ENCODE peak calls at places on chromosomes 16 and 17, in nine cellular contexts. One of them, this sample, is unnamed.

GRCh38 chr16:9885876-9886275 is 296.4 kb downstream of the GRIN2A start:
- DNase-seq in heart right ventricle: no peak
- DNase-seq in body of pancreas: no peak
- DNase-seq in mammary epithelial cell: peak
- DNase-seq in sigmoid colon: no peak
- DNase-seq in left ventricle myocardium inferior: no peak
- DNase-seq in tibial nerve: no peak
- DNase-seq in HL-60: no peak
- DNase-seq in fibroblast of lung: no peak
- DNase-seq in this sample: no peak

GRCh38 chr17:17780941-17781590 is 55.7 kb downstream of the SREBF1 start:
- DNase-seq in sigmoid colon: peak
- DNase-seq in heart right ventricle: no peak
- DNase-seq in tibial nerve: no peak
- DNase-seq in mammary epithelial cell: no peak
- DNase-seq in left ventricle myocardium inferior: no peak
- DNase-seq in fibroblast of lung: peak
- DNase-seq in body of pancreas: no peak
- DNase-seq in HL-60: no peak
- DNase-seq in this sample: peak

GRCh38 chr17:20307325-20307910 is 159.9 kb downstream of the LGALS9B start:
- DNase-seq in mammary epithelial cell: no peak
- DNase-seq in fibroblast of lung: no peak
- DNase-seq in HL-60: peak
- DNase-seq in body of pancreas: no peak
- DNase-seq in tibial nerve: no peak
- DNase-seq in left ventricle myocardium inferior: no peak
- DNase-seq in heart right ventricle: no peak
- DNase-seq in sigmoid colon: no peak
- DNase-seq in this sample: no peak

GRCh38 chr16:931651-932500 is 38.9 kb downstream of the LMF1 start:
- DNase-seq in body of pancreas: no peak
- DNase-seq in sigmoid colon: no peak
- DNase-seq in mammary epithelial cell: no peak
- DNase-seq in HL-60: no peak
- DNase-seq in fibroblast of lung: no peak
- DNase-seq in left ventricle myocardium inferior: no peak
- DNase-seq in heart right ventricle: no peak
- DNase-seq in tibial nerve: no peak
- DNase-seq in this sample: no peak

GRCh38 chr17:29590979-29591736 is 1.7 kb upstream of the GIT1 start:
- DNase-seq in heart right ventricle: peak
- DNase-seq in HL-60: no peak
- DNase-seq in left ventricle myocardium inferior: no peak
- DNase-seq in mammary epithelial cell: no peak
- DNase-seq in sigmoid colon: peak
- DNase-seq in tibial nerve: peak
- DNase-seq in fibroblast of lung: peak
- DNase-seq in body of pancreas: peak
- DNase-seq in this sample: no peak

GRCh38 chr16:78291642-78292041 is 192.2 kb downstream of the WWOX start:
- DNase-seq in mammary epithelial cell: no peak
- DNase-seq in sigmoid colon: no peak
- DNase-seq in body of pancreas: peak
- DNase-seq in heart right ventricle: no peak
- DNase-seq in fibroblast of lung: no peak
- DNase-seq in left ventricle myocardium inferior: peak
- DNase-seq in tibial nerve: no peak
- DNase-seq in HL-60: no peak
- DNase-seq in this sample: no peak

GRCh38 chr17:47257651-47258339 is 4.2 kb downstream of the ITGB3 start:
- DNase-seq in mammary epithelial cell: peak
- DNase-seq in fibroblast of lung: peak
- DNase-seq in tibial nerve: no peak
- DNase-seq in body of pancreas: no peak
- DNase-seq in HL-60: no peak
- DNase-seq in heart right ventricle: no peak
- DNase-seq in left ventricle myocardium inferior: no peak
- DNase-seq in sigmoid colon: no peak
- DNase-seq in this sample: peak

GRCh38 chr16:25366078-25366477 is 108.4 kb upstream of the ZKSCAN2 start:
- DNase-seq in left ventricle myocardium inferior: no peak
- DNase-seq in body of pancreas: no peak
- DNase-seq in tibial nerve: no peak
- DNase-seq in fibroblast of lung: no peak
- DNase-seq in heart right ventricle: no peak
- DNase-seq in HL-60: peak
- DNase-seq in mammary epithelial cell: no peak
- DNase-seq in sigmoid colon: no peak
- DNase-seq in this sample: no peak

GRCh38 chr17:59365383-59365981 is 34.0 kb downstream of the YPEL2 start:
- DNase-seq in fibroblast of lung: no peak
- DNase-seq in mammary epithelial cell: no peak
- DNase-seq in body of pancreas: no peak
- DNase-seq in sigmoid colon: peak
- DNase-seq in heart right ventricle: no peak
- DNase-seq in tibial nerve: no peak
- DNase-seq in left ventricle myocardium inferior: no peak
- DNase-seq in HL-60: no peak
- DNase-seq in this sample: peak

GRCh38 chr17:28737770-28738679 is 5.8 kb upstream of the TRAF4 start:
- DNase-seq in fibroblast of lung: no peak
- DNase-seq in sigmoid colon: no peak
- DNase-seq in HL-60: no peak
- DNase-seq in heart right ventricle: no peak
- DNase-seq in left ventricle myocardium inferior: no peak
- DNase-seq in body of pancreas: no peak
- DNase-seq in mammary epithelial cell: no peak
- DNase-seq in tibial nerve: no peak
- DNase-seq in this sample: no peak

DNA sequence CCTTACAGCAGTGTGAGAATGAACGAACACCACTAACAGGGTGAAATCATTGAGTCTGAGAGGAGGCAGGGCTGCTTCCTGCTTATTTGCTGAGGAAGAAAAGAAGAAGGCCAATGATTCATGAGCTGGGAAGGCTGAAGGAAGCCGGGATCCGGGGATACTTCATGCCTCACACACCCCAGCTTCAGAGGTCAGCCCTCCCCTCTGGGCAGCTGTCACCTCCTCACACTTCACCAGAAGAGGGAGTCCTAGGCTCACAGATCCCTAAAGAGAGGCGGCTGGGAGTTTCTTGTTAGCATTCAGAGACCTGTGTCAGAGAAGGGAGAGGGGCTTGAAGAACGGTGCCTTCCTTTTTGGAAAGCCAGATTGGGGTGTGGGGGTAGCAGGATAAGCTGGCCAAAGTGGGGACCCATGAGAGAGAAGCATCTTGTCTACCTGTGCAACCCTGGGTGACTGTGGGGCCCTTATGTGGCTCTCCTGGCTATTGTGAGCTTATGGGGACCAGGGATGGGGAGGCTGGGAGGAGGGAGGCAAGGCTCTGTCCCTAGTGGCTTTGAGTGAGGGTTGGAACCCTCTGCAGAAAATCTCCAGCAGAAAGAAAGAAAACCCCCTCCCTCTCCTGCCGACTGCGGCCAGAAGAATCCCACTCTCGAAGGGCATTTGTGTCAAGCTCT is 94.6 kb downstream of the RGS9 start:
- DNase-seq in heart right ventricle: no peak
- DNase-seq in tibial nerve: peak
- DNase-seq in body of pancreas: peak
- DNase-seq in mammary epithelial cell: peak
- DNase-seq in sigmoid colon: no peak
- DNase-seq in left ventricle myocardium inferior: no peak
- DNase-seq in HL-60: peak
- DNase-seq in fibroblast of lung: peak
- DNase-seq in this sample: peak
- TF ChIP-seq CTCF in heart right ventricle: peak
- TF ChIP-seq CTCF in tibial nerve: peak
- TF ChIP-seq CTCF in body of pancreas: peak
- TF ChIP-seq CTCF in mammary epithelial cell: peak
- TF ChIP-seq CTCF in sigmoid colon: peak
- TF ChIP-seq CTCF in left ventricle myocardium inferior: peak
- TF ChIP-seq CTCF in HL-60: peak
- TF ChIP-seq CTCF in fibroblast of lung: peak
- TF ChIP-seq CTCF in this sample: peak

GRCh38 chr16:84369105-84369504 is 767 bp downstream of the ATP2C2 start:
- DNase-seq in mammary epithelial cell: no peak
- DNase-seq in body of pancreas: no peak
- DNase-seq in fibroblast of lung: no peak
- DNase-seq in heart right ventricle: no peak
- DNase-seq in sigmoid colon: no peak
- DNase-seq in tibial nerve: no peak
- DNase-seq in HL-60: no peak
- DNase-seq in left ventricle myocardium inferior: no peak
- DNase-seq in this sample: no peak

GRCh38 chr16:84367297-84367680 is 1.0 kb upstream of the ATP2C2 start:
- DNase-seq in heart right ventricle: no peak
- DNase-seq in mammary epithelial cell: no peak
- DNase-seq in fibroblast of lung: no peak
- DNase-seq in body of pancreas: no peak
- DNase-seq in tibial nerve: no peak
- DNase-seq in sigmoid colon: no peak
- DNase-seq in HL-60: no peak
- DNase-seq in left ventricle myocardium inferior: no peak
- DNase-seq in this sample: no peak

GRCh38 chr16:84368327-84368996 is at the start of gene ATP2C2:
- DNase-seq in HL-60: no peak
- DNase-seq in sigmoid colon: no peak
- DNase-seq in tibial nerve: no peak
- DNase-seq in fibroblast of lung: no peak
- DNase-seq in heart right ventricle: no peak
- DNase-seq in body of pancreas: peak
- DNase-seq in mammary epithelial cell: peak
- DNase-seq in left ventricle myocardium inferior: no peak
- DNase-seq in this sample: no peak

GRCh38 chr16:84366208-84366607 is 2.1 kb upstream of the ATP2C2 start:
- DNase-seq in HL-60: no peak
- DNase-seq in heart right ventricle: no peak
- DNase-seq in fibroblast of lung: no peak
- DNase-seq in sigmoid colon: no peak
- DNase-seq in mammary epithelial cell: no peak
- DNase-seq in left ventricle myocardium inferior: no peak
- DNase-seq in body of pancreas: no peak
- DNase-seq in tibial nerve: no peak
- DNase-seq in this sample: no peak

DNA sequence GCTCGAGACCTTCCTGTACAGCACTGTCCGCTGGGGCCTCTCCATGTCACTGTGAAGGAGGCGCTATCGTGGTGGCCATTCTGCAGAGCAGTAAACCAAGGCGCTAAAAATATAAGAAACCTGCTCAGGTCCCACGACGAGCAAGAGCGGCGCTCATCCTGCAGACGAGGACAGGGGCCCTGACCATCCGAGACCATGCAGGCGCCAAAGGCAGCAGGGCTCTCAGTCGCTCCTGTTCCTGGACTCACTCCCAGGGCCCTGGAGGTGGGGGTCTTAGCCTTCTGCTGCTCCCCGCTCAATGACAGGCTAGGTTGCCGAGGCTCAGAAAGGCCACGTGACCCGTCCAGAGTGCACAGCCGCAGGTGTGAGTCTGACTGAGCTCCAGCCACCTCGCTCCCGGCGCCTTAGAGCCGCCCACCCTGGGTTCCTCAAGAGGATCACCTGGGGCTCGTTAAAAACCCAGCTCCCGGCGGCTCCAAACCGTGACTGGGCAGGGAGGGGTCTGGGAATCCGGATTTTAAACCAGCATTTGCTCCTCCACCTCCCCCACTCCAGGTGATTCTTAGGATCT is 503 bp upstream of the ATP2C2 start:
- DNase-seq in HL-60: no peak
- DNase-seq in heart right ventricle: no peak
- DNase-seq in sigmoid colon: no peak
- DNase-seq in mammary epithelial cell: peak
- DNase-seq in left ventricle myocardium inferior: no peak
- DNase-seq in body of pancreas: peak
- DNase-seq in tibial nerve: no peak
- DNase-seq in fibroblast of lung: no peak
- DNase-seq in this sample: no peak
- H3K4me3 ChIP-seq in HL-60: no peak
- H3K4me3 ChIP-seq in heart right ventricle: peak
- H3K4me3 ChIP-seq in sigmoid colon: no peak
- H3K4me3 ChIP-seq in mammary epithelial cell: no peak
- H3K4me3 ChIP-seq in left ventricle myocardium inferior: peak
- H3K4me3 ChIP-seq in body of pancreas: no peak
- H3K4me3 ChIP-seq in tibial nerve: peak
- H3K4me3 ChIP-seq in fibroblast of lung: no peak
- H3K4me3 ChIP-seq in this sample: no peak

GRCh38 chr16:84312783-84313382 is 18.2 kb downstream of the WFDC1 start:
- DNase-seq in left ventricle myocardium inferior: no peak
- DNase-seq in tibial nerve: no peak
- DNase-seq in sigmoid colon: peak
- DNase-seq in HL-60: no peak
- DNase-seq in body of pancreas: peak
- DNase-seq in heart right ventricle: no peak
- DNase-seq in fibroblast of lung: no peak
- DNase-seq in mammary epithelial cell: no peak
- DNase-seq in this sample: no peak
- TF ChIP-seq CTCF in left ventricle myocardium inferior: no peak
- TF ChIP-seq CTCF in tibial nerve: no peak
- TF ChIP-seq CTCF in sigmoid colon: no peak
- TF ChIP-seq CTCF in HL-60: no peak
- TF ChIP-seq CTCF in body of pancreas: no peak
- TF ChIP-seq CTCF in heart right ventricle: no peak
- TF ChIP-seq CTCF in fibroblast of lung: no peak
- TF ChIP-seq CTCF in mammary epithelial cell: no peak
- TF ChIP-seq CTCF in this sample: no peak

GRCh38 chr17:56173958-56174357 is 20.7 kb downstream of the ANKFN1 start:
- DNase-seq in HL-60: no peak
- DNase-seq in mammary epithelial cell: no peak
- DNase-seq in heart right ventricle: no peak
- DNase-seq in fibroblast of lung: no peak
- DNase-seq in left ventricle myocardium inferior: no peak
- DNase-seq in body of pancreas: no peak
- DNase-seq in tibial nerve: no peak
- DNase-seq in sigmoid colon: no peak
- DNase-seq in this sample: no peak

GRCh38 chr17:56173026-56173425 is 19.8 kb downstream of the ANKFN1 start:
- DNase-seq in body of pancreas: no peak
- DNase-seq in mammary epithelial cell: no peak
- DNase-seq in fibroblast of lung: no peak
- DNase-seq in heart right ventricle: no peak
- DNase-seq in HL-60: no peak
- DNase-seq in sigmoid colon: no peak
- DNase-seq in left ventricle myocardium inferior: no peak
- DNase-seq in tibial nerve: no peak
- DNase-seq in this sample: no peak

GRCh38 chr17:56176101-56176500 is 22.8 kb downstream of the ANKFN1 start:
- DNase-seq in left ventricle myocardium inferior: no peak
- DNase-seq in HL-60: no peak
- DNase-seq in tibial nerve: no peak
- DNase-seq in fibroblast of lung: no peak
- DNase-seq in sigmoid colon: no peak
- DNase-seq in mammary epithelial cell: no peak
- DNase-seq in body of pancreas: no peak
- DNase-seq in heart right ventricle: no peak
- DNase-seq in this sample: peak

GRCh38 chr17:56175299-56175935 is 22.1 kb downstream of the ANKFN1 start:
- DNase-seq in heart right ventricle: no peak
- DNase-seq in tibial nerve: no peak
- DNase-seq in body of pancreas: no peak
- DNase-seq in left ventricle myocardium inferior: no peak
- DNase-seq in sigmoid colon: no peak
- DNase-seq in fibroblast of lung: no peak
- DNase-seq in HL-60: no peak
- DNase-seq in mammary epithelial cell: no peak
- DNase-seq in this sample: no peak

GRCh38 chr17:56174421-56174820 is 21.1 kb downstream of the ANKFN1 start:
- DNase-seq in fibroblast of lung: no peak
- DNase-seq in body of pancreas: no peak
- DNase-seq in sigmoid colon: no peak
- DNase-seq in heart right ventricle: no peak
- DNase-seq in mammary epithelial cell: no peak
- DNase-seq in tibial nerve: no peak
- DNase-seq in left ventricle myocardium inferior: no peak
- DNase-seq in HL-60: no peak
- DNase-seq in this sample: no peak
- H3K4me3 ChIP-seq in fibroblast of lung: no peak
- H3K4me3 ChIP-seq in body of pancreas: no peak
- H3K4me3 ChIP-seq in sigmoid colon: no peak
- H3K4me3 ChIP-seq in heart right ventricle: no peak
- H3K4me3 ChIP-seq in mammary epithelial cell: no peak
- H3K4me3 ChIP-seq in tibial nerve: no peak
- H3K4me3 ChIP-seq in left ventricle myocardium inferior: no peak
- H3K4me3 ChIP-seq in HL-60: no peak
- H3K4me3 ChIP-seq in this sample: no peak